ENCODE peak calls at places on chromosomes 16 and 17, in ten cellular contexts. M, G, E, Y, N, V, X, Z, B and A are unnamed samples.

GRCh38 chr17:76446449-76447231 is 6.3 kb downstream of the UBE2O start:
- DNase-seq in E (peak; percentile 90), Y (peak; percentile 86), M (no peak), G (peak; percentile 93), V (peak; percentile 51), B (no peak), Z (peak; percentile 56), N (no peak), X (no peak), A (peak; percentile 61)

GRCh38 chr17:70767102-70767701 is 597.9 kb downstream of the KCNJ2 start:
- DNase-seq in X (peak; percentile 32), Z (no peak), Y (peak; percentile 61), G (peak; percentile 44), B (peak; percentile 4), N (no peak), E (peak; percentile 52), V (peak; percentile 68), M (no peak), A (peak; percentile 47)

GRCh38 chr16:27708651-27709050 is 158.7 kb downstream of the KATNIP start:
- DNase-seq in Y (no peak), E (no peak), X (no peak), G (no peak), N (no peak), Z (no peak), V (no peak), B (no peak), M (no peak), A (no peak)

GRCh38 chr16:73213761-73214480 is 166.0 kb upstream of the ZFHX3 start:
- DNase-seq in E (no peak), X (no peak), Z (no peak), V (no peak), Y (peak; percentile 49), G (peak; percentile 58), M (no peak), N (no peak), B (no peak), A (no peak)

GRCh38 chr16:80527297-80527696 is 13.5 kb upstream of the DYNLRB2 start:
- DNase-seq in X (peak; percentile 76), Z (peak; percentile 69), G (peak; percentile 26), M (no peak), B (peak; percentile 58), N (no peak), Y (peak; percentile 50), E (peak; percentile 27), V (peak; percentile 55), A (peak; percentile 10)

GRCh38 chr17:5002121-5002788 is 4.5 kb downstream of the KIF1C start:
- DNase-seq in E (peak; percentile 56), Z (no peak), Y (no peak), B (no peak), X (no peak), V (no peak), M (no peak), G (no peak), N (no peak), A (no peak)

GRCh38 chr17:4545217-4545951 is 9.8 kb downstream of the MYBBP1A start:
- DNase-seq in E (no peak), V (no peak), X (no peak), G (no peak), M (peak; percentile 13), B (no peak), Z (no peak), Y (no peak), N (no peak), A (no peak)

GRCh38 chr16:78874241-78874983 is 726.1 kb downstream of the MAF start:
- DNase-seq in V (no peak), Y (no peak), G (no peak), M (peak; percentile 23), E (no peak), Z (no peak), N (no peak), X (no peak), B (no peak), A (no peak)

GRCh38 chr17:65122836-65123756 is 14.1 kb upstream of the RGS9 start:
- DNase-seq in G (peak; percentile 91), E (peak; percentile 94), N (peak; percentile 76), X (peak; percentile 95), Z (peak; percentile 96), M (peak; percentile 78), V (peak; percentile 98), B (peak; percentile 86), Y (peak; percentile 89), A (peak; percentile 92)

GRCh38 chr17:253091-253846 is 71.8 kb upstream of the DOC2B start:
- DNase-seq in B (no peak), N (no peak), M (no peak), Z (no peak), V (no peak), G (no peak), X (no peak), Y (no peak), E (peak; percentile 63), A (no peak)

GRCh38 chr17:57391857-57392256 is 135.5 kb downstream of the MSI2 start:
- DNase-seq in B (no peak), G (no peak), E (no peak), Y (no peak), Z (no peak), N (no peak), X (no peak), M (no peak), V (no peak), A (no peak)

GRCh38 chr16:73558219-73558618 is 510.3 kb upstream of the ZFHX3 start:
- DNase-seq in B (no peak), Y (no peak), M (no peak), N (no peak), V (no peak), E (no peak), G (no peak), Z (no peak), X (peak; percentile 66), A (no peak)

GRCh38 chr16:85187002-85187401 is 74.7 kb upstream of the CIBAR2 start:
- DNase-seq in M (peak; percentile 64), E (peak; percentile 91), X (no peak), G (peak; percentile 39), B (no peak), Y (peak; percentile 92), N (no peak), Z (no peak), V (no peak), A (peak; percentile 80)

GRCh38 chr16:50547340-50547865 is 793 bp upstream of the NKD1 start:
- DNase-seq in Z (peak; percentile 61), Y (no peak), V (peak; percentile 22), X (peak; percentile 57), G (no peak), E (peak; percentile 75), N (no peak), B (peak; percentile 72), M (peak; percentile 39), A (no peak)

GRCh38 chr16:68644715-68645493 is at the start of gene CDH3:
- DNase-seq in G (no peak), E (peak; percentile 86), M (no peak), X (no peak), N (no peak), V (no peak), Z (peak; percentile 95), B (peak; percentile 48), Y (peak; percentile 64), A (peak; percentile 27)

GRCh38 chr17:18157354-18157985 is 26.2 kb upstream of the ALKBH5 start:
- DNase-seq in N (no peak), G (no peak), Z (no peak), X (peak; percentile 38), B (peak; percentile 54), V (no peak), E (no peak), Y (no peak), M (no peak), A (no peak)

GRCh38 chr17:44956998-44957981 is 9.7 kb upstream of the KIF18B start:
- DNase-seq in B (no peak), E (peak; percentile 76), V (peak; percentile 38), Z (no peak), G (no peak), Y (no peak), N (no peak), M (no peak), X (no peak), A (no peak)

GRCh38 chr16:49503242-49504022 is 129.8 kb downstream of the C16orf78 start:
- DNase-seq in N (no peak), G (no peak), M (no peak), E (no peak), B (no peak), X (peak; percentile 61), Y (no peak), V (no peak), Z (no peak), A (no peak)

GRCh38 chr16:84362410-84362809 is 5.9 kb upstream of the ATP2C2 start:
- DNase-seq in N (peak; percentile 30), G (no peak), Z (peak; percentile 55), M (no peak), B (no peak), X (no peak), V (no peak), Y (no peak), E (peak; percentile 36), A (no peak)

GRCh38 chr16:58507195-58507962 is 7.4 kb downstream of the NDRG4 start:
- DNase-seq in M (no peak), V (no peak), X (no peak), Z (peak; percentile 31), B (no peak), G (no peak), Y (no peak), N (no peak), E (peak; percentile 73), A (no peak)

GRCh38 chr16:92431-93339 is 14.7 kb downstream of the MPG start:
- DNase-seq in V (no peak), N (no peak), Z (no peak), X (no peak), G (no peak), Y (no peak), E (peak; percentile 36), B (no peak), M (no peak), A (no peak)

GRCh38 chr16:83842755-83843507 is 35.2 kb downstream of the HSBP1 start:
- DNase-seq in V (no peak), E (no peak), G (no peak), N (no peak), B (no peak), Z (no peak), M (no peak), X (no peak), Y (no peak), A (no peak)

GRCh38 chr16:28538733-28539596 is at the start of gene NUPR1:
- DNase-seq in Y (peak; percentile 98), N (peak; percentile 28), E (peak; percentile 98), X (no peak), Z (no peak), G (peak; percentile 99), M (peak; percentile 93), V (peak; percentile 93), B (no peak), A (peak; percentile 98)

GRCh38 chr17:17669081-17669850 is 12.0 kb upstream of the RAI1 start:
- DNase-seq in X (no peak), N (no peak), Y (no peak), G (peak; percentile 53), E (peak; percentile 82), M (no peak), Z (no peak), V (no peak), B (no peak), A (peak; percentile 52)

GRCh38 chr17:66523378-66524174 is 221.2 kb downstream of the PRKCA start:
- DNase-seq in N (no peak), Y (peak; percentile 77), E (peak; percentile 66), Z (no peak), B (no peak), G (peak; percentile 67), X (no peak), M (no peak), V (no peak), A (peak; percentile 28)

GRCh38 chr16:474420-475122 is 49.1 kb downstream of the RAB11FIP3 start:
- DNase-seq in M (no peak), Z (no peak), B (no peak), V (peak; percentile 80), N (no peak), E (peak; percentile 59), G (no peak), X (no peak), Y (no peak), A (no peak)

GRCh38 chr16:79598341-79599181 is 2.0 kb downstream of the MAF start:
- DNase-seq in Y (peak; percentile 12), N (peak; percentile 14), M (peak; percentile 67), X (peak; percentile 10), B (no peak), G (peak; percentile 23), E (peak; percentile 90), Z (peak; percentile 76), V (peak; percentile 78), A (peak; percentile 18)

GRCh38 chr17:44038604-44039007 is 23.8 kb upstream of the TMEM101 start:
- DNase-seq in G (no peak), B (no peak), E (peak; percentile 19), M (peak; percentile 30), X (no peak), N (no peak), V (no peak), Z (no peak), Y (no peak), A (no peak)